ENCODE peak calls at places on chromosome 10, in five cellular contexts. G is AG09309, I is astrocyte of the spinal cord, R is AG04450, N is AG10803. F is an unnamed sample.

GRCh38 chr10:85995791-85996190 is 370.8 kb downstream of the GRID1 start:
- DNase-seq in G (no peak), N (peak; percentile 3), R (no peak), I (peak; percentile 0), F (no peak)

GRCh38 chr10:50325449-50326188 is 74.3 kb upstream of the ASAH2 start:
- DNase-seq in R (peak; percentile 91), G (peak; percentile 91), I (peak; percentile 97), N (peak; percentile 97), F (peak; percentile 19)

GRCh38 chr10:9209105-9209798 is 1154.8 kb downstream of the GATA3 start:
- DNase-seq in I (peak; percentile 63), N (peak; percentile 50), G (no peak), R (peak; percentile 26), F (peak; percentile 13)

GRCh38 chr10:127046975-127047877 is 142.0 kb downstream of the DOCK1 start:
- DNase-seq in G (no peak), N (peak; percentile 43), I (peak; percentile 30), R (no peak), F (no peak)

GRCh38 chr10:79298403-79299244 is 48.6 kb upstream of the PPIF start:
- DNase-seq in G (peak; percentile 89), N (peak; percentile 93), R (peak; percentile 91), I (peak; percentile 97), F (no peak)

GRCh38 chr10:69335063-69335587 is 56.8 kb downstream of the HK1 start:
- DNase-seq in G (no peak), I (peak; percentile 68), N (no peak), R (no peak), F (no peak)

GRCh38 chr10:132366006-132366405 is 31.0 kb upstream of the PWWP2B start:
- DNase-seq in G (no peak), R (no peak), I (no peak), N (no peak), F (no peak)

GRCh38 chr10:9188022-9188810 is 1133.7 kb downstream of the GATA3 start:
- DNase-seq in N (no peak), I (no peak), R (no peak), G (no peak), F (no peak)

GRCh38 chr10:73413108-73413527 is 740 bp downstream of the ANXA7 start:
- DNase-seq in R (no peak), N (no peak), G (no peak), I (peak; percentile 50), F (no peak)

GRCh38 chr10:61970182-61971015 is 68.9 kb downstream of the ARID5B start:
- DNase-seq in G (no peak), R (no peak), N (peak; percentile 52), I (peak; percentile 37), F (no peak)

GRCh38 chr10:133528845-133529575 is 1.8 kb downstream of the CYP2E1 start:
- DNase-seq in I (no peak), R (no peak), G (no peak), N (peak; percentile 17), F (no peak)

GRCh38 chr10:133528296-133528844 is 1.2 kb downstream of the CYP2E1 start:
- DNase-seq in N (no peak), I (no peak), G (no peak), R (no peak), F (no peak)

GRCh38 chr10:133529576-133529946 is 2.4 kb downstream of the CYP2E1 start:
- DNase-seq in R (no peak), I (no peak), G (no peak), N (no peak), F (no peak)

GRCh38 chr10:133526957-133527588 is at the start of gene CYP2E1:
- DNase-seq in N (no peak), G (no peak), R (no peak), I (no peak), F (no peak)

DNA sequence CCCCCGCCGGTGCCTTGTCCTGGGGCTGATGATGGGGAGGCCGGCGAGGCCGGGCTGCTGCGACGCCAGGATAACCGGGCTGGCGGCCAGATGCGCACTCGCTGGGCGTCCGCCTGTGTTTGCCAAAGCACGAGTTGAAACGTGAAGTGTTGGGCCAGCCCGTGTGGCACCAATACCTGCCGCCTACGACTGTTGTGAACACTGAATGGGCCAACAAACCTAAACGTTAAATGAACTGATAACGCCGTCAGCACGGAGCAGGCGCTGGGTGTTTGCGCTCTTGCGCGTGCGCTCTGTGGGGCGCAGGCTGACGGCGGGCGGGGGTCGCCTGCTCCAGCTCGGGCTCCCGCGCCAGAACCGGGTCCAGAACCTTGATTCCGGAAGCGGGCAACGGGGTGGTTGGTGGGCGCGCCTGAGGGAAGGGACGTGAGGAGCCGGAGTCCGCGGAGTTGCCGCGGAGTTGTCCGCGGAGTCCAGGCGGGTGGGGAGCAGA is 662 bp downstream of the CYP2E1 start:
- DNase-seq in N (no peak), R (no peak), I (no peak), G (no peak), F (no peak)
- H3K4me3 ChIP-seq in N (peak overlapping the region; percentile 27), R (no peak overlapping the region), I (no peak overlapping the region), G (peak overlapping the region; percentile 29), F (no peak overlapping the region)

DNA sequence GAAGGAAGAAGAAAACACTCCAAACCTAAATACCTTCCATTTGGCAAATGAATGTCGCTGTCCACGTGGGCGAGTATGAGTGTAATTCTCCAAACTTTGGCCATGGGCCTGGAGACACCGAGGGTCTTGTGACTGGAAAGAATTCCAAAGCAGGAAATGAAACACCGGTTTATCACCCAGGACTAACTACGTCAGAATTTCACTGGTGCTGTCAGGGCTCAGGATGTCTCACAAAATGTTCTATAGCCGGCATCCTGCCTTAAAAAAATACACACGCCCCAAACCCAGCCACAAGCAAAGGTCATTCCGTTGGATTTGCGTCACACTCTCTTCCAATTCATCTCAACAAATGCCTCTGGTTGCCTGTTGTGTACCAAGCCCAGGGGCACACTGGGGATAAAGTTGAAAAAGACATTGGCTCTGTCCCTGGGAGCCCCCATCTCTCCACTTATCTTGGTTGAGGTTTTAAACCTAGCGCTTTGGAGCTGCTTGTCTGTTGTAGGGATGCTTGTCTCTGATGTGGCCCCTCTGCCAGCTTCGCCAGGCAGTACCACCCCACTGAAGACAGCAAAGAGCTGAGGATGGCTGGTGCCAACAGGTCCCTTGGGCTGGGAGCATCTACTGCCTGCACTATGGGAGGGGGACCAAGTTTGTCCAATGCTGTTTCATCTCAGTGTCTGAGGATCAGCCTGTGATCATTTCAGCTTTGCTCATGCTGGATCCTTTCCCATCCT is 31.2 kb downstream of the GSTO2 start:
- DNase-seq in I (peak; percentile 99), N (peak; percentile 95), G (peak; percentile 92), R (peak; percentile 94), F (no peak)
- TF ChIP-seq CTCF in I (no peak), N (no peak), G (no peak), R (no peak), F (no peak)

DNA sequence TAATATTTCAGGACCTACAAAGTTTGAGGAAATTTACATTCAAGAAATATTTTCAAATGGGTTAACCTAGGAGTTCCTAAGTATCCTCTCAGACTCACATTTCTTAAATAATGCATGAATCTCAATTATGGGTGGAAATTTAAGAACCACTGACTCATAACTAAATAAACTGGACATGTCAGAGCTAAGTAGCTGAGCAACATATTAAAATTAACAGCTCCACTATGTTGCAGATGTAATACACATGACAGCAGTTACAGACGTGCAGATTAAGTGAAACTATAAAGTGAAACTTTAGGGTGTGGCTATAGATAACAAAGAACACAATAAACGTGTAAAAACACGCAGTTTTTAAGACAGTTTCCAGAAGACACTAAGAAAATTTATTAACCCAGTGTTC is 25.5 kb downstream of the DNMBP start:
- DNase-seq in I (peak; percentile 47), N (peak; percentile 38), G (no peak), R (no peak), F (peak; percentile 41)
- H3K4me3 ChIP-seq in I (no peak overlapping the region), N (peak overlapping the region; percentile 3), G (no peak overlapping the region), R (no peak overlapping the region), F (peak overlapping the region; percentile 26)

DNA sequence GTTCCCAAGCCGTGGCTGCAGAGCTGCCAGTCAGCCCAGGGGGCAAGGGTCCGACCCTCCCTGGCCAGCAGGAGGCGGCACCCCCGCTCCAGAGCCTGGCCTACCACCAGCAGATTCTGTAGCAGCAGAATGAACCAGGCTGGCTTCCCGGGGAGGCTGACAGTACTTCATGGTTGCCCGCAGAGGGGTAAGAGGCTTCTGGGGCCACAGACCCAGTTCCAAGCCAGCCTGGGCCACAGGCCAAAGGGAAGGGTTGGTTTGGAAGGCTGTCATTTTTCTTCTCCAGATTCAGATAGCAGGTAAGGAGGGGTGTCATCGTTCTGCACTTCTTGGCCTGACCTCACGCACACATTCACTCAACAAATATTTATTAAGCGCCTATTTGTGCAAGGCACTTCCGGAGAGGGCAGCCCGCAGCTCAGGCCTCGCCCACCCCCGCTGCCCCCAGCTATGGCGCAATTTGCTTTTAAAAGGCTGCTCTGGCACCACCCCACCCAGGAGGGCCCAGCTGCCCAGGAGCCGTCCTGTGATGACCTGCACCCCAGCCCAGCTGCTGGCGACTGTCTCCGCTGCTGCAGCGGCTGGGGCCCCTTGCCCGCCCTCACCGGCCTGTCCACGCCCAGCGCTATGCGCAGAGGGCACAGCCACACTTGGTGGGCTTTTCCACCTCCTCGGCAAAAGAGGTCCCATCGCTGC is 168.5 kb downstream of the LCOR start:
- DNase-seq in N (no peak), R (no peak), G (no peak), I (no peak), F (no peak)
- TF ChIP-seq CTCF in N (no peak), R (no peak), G (no peak), I (no peak), F (peak; percentile 11)

DNA sequence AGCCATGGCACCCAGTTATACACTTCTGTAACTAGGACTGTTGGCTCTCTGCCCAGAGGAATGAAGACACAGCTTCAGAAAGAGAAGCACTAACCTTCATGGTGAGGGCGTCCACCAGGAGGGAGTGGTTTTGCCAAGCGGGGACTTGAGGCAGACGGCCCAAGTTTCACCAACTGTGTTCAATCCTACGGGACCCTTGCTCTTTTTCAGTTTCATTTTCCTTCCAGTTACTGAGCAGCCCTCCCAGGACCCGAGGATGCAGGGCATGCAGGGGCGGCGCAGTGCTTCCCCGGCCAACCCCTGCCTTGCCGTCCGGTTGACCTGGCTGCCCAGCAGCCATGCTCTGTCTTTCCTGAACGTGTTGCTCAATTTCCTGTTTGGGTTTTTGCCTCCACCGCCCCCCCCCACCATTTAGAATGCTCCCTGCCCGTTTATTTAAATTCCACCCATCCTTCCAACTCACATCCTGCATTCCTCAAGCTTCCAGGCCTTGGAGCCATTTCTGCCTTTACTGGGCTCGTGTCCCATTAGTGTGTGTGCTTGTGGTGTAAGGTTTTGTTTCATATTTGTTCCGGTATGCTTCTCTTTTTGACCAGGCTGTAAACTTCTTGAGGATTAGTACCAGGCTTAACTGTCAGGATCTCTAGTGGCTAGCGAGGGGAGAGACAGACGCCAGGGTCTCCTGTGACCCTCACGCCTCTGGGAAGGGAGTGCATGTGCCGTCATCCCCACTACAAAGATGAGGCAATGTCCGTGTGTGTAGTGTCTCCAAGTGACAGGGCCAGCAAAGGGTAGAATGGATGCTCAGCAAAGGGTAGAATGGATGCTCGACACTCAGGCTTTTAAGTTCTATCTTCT is 31.6 kb downstream of the IL15RA start:
- DNase-seq in R (peak; percentile 93), I (peak; percentile 92), G (peak; percentile 95), N (peak; percentile 99), F (no peak)
- H3K4me3 ChIP-seq in R (no peak overlapping the region), I (no peak overlapping the region), G (peak overlapping the region; percentile 43), N (peak overlapping the region; percentile 52), F (no peak overlapping the region)

GRCh38 chr10:102837230-102837721 is at the start of gene CYP17A1:
- DNase-seq in I (no peak), N (no peak), G (no peak), R (no peak), F (no peak)
- TF ChIP-seq CTCF in I (no peak), N (no peak), G (no peak), R (no peak), F (no peak)

F was measured in GM06990.